ENCODE peak calls at places on chromosomes 1 and 21, in five cellular contexts. One of them, this sample, is unnamed.

GRCh38 chr1:67888208-67888607 is 54.9 kb upstream of the GNG12 start:
- DNase-seq in A673: no peak
- DNase-seq in left lung: no peak
- DNase-seq in CD8-positive, alpha-beta memory T cell: no peak
- DNase-seq in mucosa of descending colon: no peak
- DNase-seq in this sample: peak; percentile 42

GRCh38 chr21:15289896-15290841 is 225.4 kb upstream of the NRIP1 start:
- DNase-seq in A673: peak; percentile 74
- DNase-seq in left lung: peak; percentile 44
- DNase-seq in CD8-positive, alpha-beta memory T cell: no peak
- DNase-seq in mucosa of descending colon: peak; percentile 87
- DNase-seq in this sample: peak; percentile 99

GRCh38 chr1:229011022-229011421 is 259.9 kb upstream of the RAB4A start:
- DNase-seq in A673: no peak
- DNase-seq in left lung: no peak
- DNase-seq in CD8-positive, alpha-beta memory T cell: no peak
- DNase-seq in mucosa of descending colon: no peak
- DNase-seq in this sample: no peak

GRCh38 chr1:24964811-24965570 is 34.9 kb upstream of the RUNX3 start:
- DNase-seq in A673: no peak
- DNase-seq in left lung: peak; percentile 65
- DNase-seq in CD8-positive, alpha-beta memory T cell: peak; percentile 93
- DNase-seq in mucosa of descending colon: peak; percentile 79
- DNase-seq in this sample: no peak

GRCh38 chr1:37561794-37562132 is 5.0 kb downstream of the DNALI1 start:
- DNase-seq in A673: peak; percentile 46
- DNase-seq in left lung: no peak
- DNase-seq in CD8-positive, alpha-beta memory T cell: no peak
- DNase-seq in mucosa of descending colon: no peak
- DNase-seq in this sample: peak; percentile 35

GRCh38 chr1:96256391-96256790 is 465.2 kb upstream of the PTBP2 start:
- DNase-seq in A673: no peak
- DNase-seq in left lung: no peak
- DNase-seq in CD8-positive, alpha-beta memory T cell: no peak
- DNase-seq in mucosa of descending colon: no peak
- DNase-seq in this sample: no peak

GRCh38 chr21:46116846-46117585 is 19.1 kb downstream of the COL6A2 start:
- DNase-seq in A673: no peak
- DNase-seq in left lung: peak; percentile 28
- DNase-seq in CD8-positive, alpha-beta memory T cell: no peak
- DNase-seq in mucosa of descending colon: peak; percentile 17
- DNase-seq in this sample: peak; percentile 14

GRCh38 chr1:244598611-244599010 is 54.3 kb upstream of the DESI2 start:
- DNase-seq in A673: no peak
- DNase-seq in left lung: no peak
- DNase-seq in CD8-positive, alpha-beta memory T cell: no peak
- DNase-seq in mucosa of descending colon: no peak
- DNase-seq in this sample: no peak

GRCh38 chr1:99327357-99327756 is 63.1 kb downstream of the PLPPR4 start:
- DNase-seq in A673: no peak
- DNase-seq in left lung: no peak
- DNase-seq in CD8-positive, alpha-beta memory T cell: no peak
- DNase-seq in mucosa of descending colon: no peak
- DNase-seq in this sample: no peak

GRCh38 chr1:195158091-195158490 is 1450.1 kb downstream of the KCNT2 start:
- DNase-seq in A673: no peak
- DNase-seq in left lung: no peak
- DNase-seq in CD8-positive, alpha-beta memory T cell: no peak
- DNase-seq in mucosa of descending colon: no peak
- DNase-seq in this sample: no peak

GRCh38 chr1:231216515-231216914 is 24.5 kb upstream of the GNPAT start:
- DNase-seq in A673: no peak
- DNase-seq in left lung: no peak
- DNase-seq in CD8-positive, alpha-beta memory T cell: no peak
- DNase-seq in mucosa of descending colon: peak; percentile 72
- DNase-seq in this sample: no peak

GRCh38 chr1:6427445-6428390 is 3.1 kb downstream of the ESPN start:
- DNase-seq in A673: no peak
- DNase-seq in left lung: no peak
- DNase-seq in CD8-positive, alpha-beta memory T cell: no peak
- DNase-seq in mucosa of descending colon: peak; percentile 82
- DNase-seq in this sample: no peak

GRCh38 chr1:57996400-57996799 is 550.1 kb downstream of the OMA1 start:
- DNase-seq in A673: no peak
- DNase-seq in left lung: no peak
- DNase-seq in CD8-positive, alpha-beta memory T cell: no peak
- DNase-seq in mucosa of descending colon: no peak
- DNase-seq in this sample: no peak

GRCh38 chr1:167776151-167776550 is 54.4 kb downstream of the MPZL1 start:
- DNase-seq in A673: no peak
- DNase-seq in left lung: no peak
- DNase-seq in CD8-positive, alpha-beta memory T cell: no peak
- DNase-seq in mucosa of descending colon: no peak
- DNase-seq in this sample: no peak

GRCh38 chr1:66207484-66207883 is 326.5 kb upstream of the SGIP1 start:
- DNase-seq in A673: peak; percentile 35
- DNase-seq in left lung: no peak
- DNase-seq in CD8-positive, alpha-beta memory T cell: no peak
- DNase-seq in mucosa of descending colon: no peak
- DNase-seq in this sample: no peak

GRCh38 chr1:210882414-210883221 is 251.3 kb downstream of the KCNH1 start:
- DNase-seq in A673: no peak
- DNase-seq in left lung: no peak
- DNase-seq in CD8-positive, alpha-beta memory T cell: no peak
- DNase-seq in mucosa of descending colon: no peak
- DNase-seq in this sample: peak; percentile 33

GRCh38 chr1:97006044-97006676 is 284.6 kb downstream of the PTBP2 start:
- DNase-seq in A673: peak; percentile 63
- DNase-seq in left lung: no peak
- DNase-seq in CD8-positive, alpha-beta memory T cell: no peak
- DNase-seq in mucosa of descending colon: no peak
- DNase-seq in this sample: peak; percentile 65

GRCh38 chr21:36696390-36696639 is 2.6 kb upstream of the SIM2 start:
- DNase-seq in A673: no peak
- DNase-seq in left lung: no peak
- DNase-seq in CD8-positive, alpha-beta memory T cell: no peak
- DNase-seq in mucosa of descending colon: no peak
- DNase-seq in this sample: no peak

GRCh38 chr1:203252678-203253077 is 23.2 kb upstream of the CHIT1 start:
- DNase-seq in A673: peak; percentile 61
- DNase-seq in left lung: no peak
- DNase-seq in CD8-positive, alpha-beta memory T cell: no peak
- DNase-seq in mucosa of descending colon: no peak
- DNase-seq in this sample: peak; percentile 84

GRCh38 chr1:62809788-62810187 is 25.9 kb downstream of the ATG4C start:
- DNase-seq in A673: no peak
- DNase-seq in left lung: no peak
- DNase-seq in CD8-positive, alpha-beta memory T cell: no peak
- DNase-seq in mucosa of descending colon: no peak
- DNase-seq in this sample: no peak

GRCh38 chr1:153337980-153338853 is 10.4 kb downstream of the PGLYRP4 start:
- DNase-seq in A673: no peak
- DNase-seq in left lung: no peak
- DNase-seq in CD8-positive, alpha-beta memory T cell: no peak
- DNase-seq in mucosa of descending colon: no peak
- DNase-seq in this sample: no peak

GRCh38 chr1:153342178-153342577 is 6.5 kb downstream of the PGLYRP4 start:
- DNase-seq in A673: no peak
- DNase-seq in left lung: no peak
- DNase-seq in CD8-positive, alpha-beta memory T cell: no peak
- DNase-seq in mucosa of descending colon: no peak
- DNase-seq in this sample: no peak

GRCh38 chr1:153341431-153341934 is 7.2 kb downstream of the PGLYRP4 start:
- DNase-seq in A673: no peak
- DNase-seq in left lung: no peak
- DNase-seq in CD8-positive, alpha-beta memory T cell: no peak
- DNase-seq in mucosa of descending colon: no peak
- DNase-seq in this sample: no peak

GRCh38 chr1:153339802-153340201 is 8.8 kb downstream of the PGLYRP4 start:
- DNase-seq in A673: no peak
- DNase-seq in left lung: no peak
- DNase-seq in CD8-positive, alpha-beta memory T cell: no peak
- DNase-seq in mucosa of descending colon: no peak
- DNase-seq in this sample: no peak

GRCh38 chr1:153340356-153340755 is 8.3 kb downstream of the PGLYRP4 start:
- DNase-seq in A673: no peak
- DNase-seq in left lung: no peak
- DNase-seq in CD8-positive, alpha-beta memory T cell: no peak
- DNase-seq in mucosa of descending colon: no peak
- DNase-seq in this sample: no peak
- H3K4me1 ChIP-seq in A673: no peaks in the 10 kb centered on the region
- H3K4me1 ChIP-seq in left lung: no peaks in the 10 kb centered on the region
- H3K4me1 ChIP-seq in CD8-positive, alpha-beta memory T cell: peaks cover 36% of the 10 kb centered on the region
- H3K4me1 ChIP-seq in mucosa of descending colon: no peaks in the 10 kb centered on the region
- H3K4me1 ChIP-seq in this sample: no peaks in the 10 kb centered on the region

GRCh38 chr1:234458352-234459027 is 20.5 kb downstream of the TARBP1 start:
- DNase-seq in A673: no peak
- DNase-seq in left lung: no peak
- DNase-seq in CD8-positive, alpha-beta memory T cell: no peak
- DNase-seq in mucosa of descending colon: no peak
- DNase-seq in this sample: peak; percentile 9
- H3K4me3 ChIP-seq in A673: no peak overlapping the region
- H3K4me3 ChIP-seq in left lung: no peak overlapping the region
- H3K4me3 ChIP-seq in CD8-positive, alpha-beta memory T cell: no peak overlapping the region
- H3K4me3 ChIP-seq in mucosa of descending colon: no peak overlapping the region
- H3K4me3 ChIP-seq in this sample: no peak overlapping the region

DNA sequence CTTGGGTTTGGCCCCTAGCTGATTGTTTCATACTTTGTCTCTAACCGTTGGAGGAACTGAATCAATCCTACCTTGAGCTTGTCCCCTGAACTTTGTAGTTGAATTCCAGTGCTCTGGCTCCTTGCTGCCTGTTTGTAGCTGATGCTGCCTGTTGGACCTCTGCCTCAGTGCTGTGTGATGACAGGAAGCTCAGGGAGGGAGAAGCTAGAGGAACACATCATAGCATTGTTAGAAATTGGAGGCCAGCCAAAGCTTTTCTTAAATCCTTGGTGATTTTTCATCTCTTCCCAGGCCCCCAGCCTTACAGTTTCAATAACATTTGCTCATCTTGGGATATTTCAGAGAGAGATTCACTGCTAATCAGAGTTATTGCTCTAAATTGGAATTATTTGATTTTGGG is 34.0 kb downstream of the MACF1 start:
- DNase-seq in A673: peak; percentile 77
- DNase-seq in left lung: no peak
- DNase-seq in CD8-positive, alpha-beta memory T cell: no peak
- DNase-seq in mucosa of descending colon: no peak
- DNase-seq in this sample: peak; percentile 53
- H3K36me3 ChIP-seq in A673: no peaks in the 10 kb centered on the region
- H3K36me3 ChIP-seq in left lung: peaks cover 16% of the 10 kb centered on the region
- H3K36me3 ChIP-seq in CD8-positive, alpha-beta memory T cell: peaks cover 6% of the 10 kb centered on the region
- H3K36me3 ChIP-seq in mucosa of descending colon: no peaks in the 10 kb centered on the region
- H3K36me3 ChIP-seq in this sample: peaks cover 3% of the 10 kb centered on the region

DNA sequence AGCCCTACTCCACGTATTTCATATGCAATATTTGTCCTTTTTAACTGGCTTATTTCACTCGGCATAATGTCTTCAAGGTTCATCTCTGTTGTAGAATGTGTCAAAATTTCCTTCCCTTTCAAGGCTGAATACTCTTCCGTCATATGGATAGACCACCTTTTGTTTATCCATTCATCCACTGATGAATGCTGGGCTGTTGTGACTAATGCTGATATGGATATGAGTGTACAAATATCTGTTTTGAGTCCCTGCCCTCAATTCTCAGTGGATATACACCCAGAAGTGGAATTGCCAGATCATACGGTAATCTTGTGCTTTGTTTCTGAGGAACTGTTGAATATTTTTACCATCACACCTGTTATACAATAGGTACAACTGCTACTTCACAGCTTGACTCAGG is 155.2 kb upstream of the IRF2BP2 start:
- DNase-seq in A673: no peak
- DNase-seq in left lung: no peak
- DNase-seq in CD8-positive, alpha-beta memory T cell: no peak
- DNase-seq in mucosa of descending colon: no peak
- DNase-seq in this sample: no peak
- H3K4me1 ChIP-seq in A673: peaks cover 6% of the 10 kb centered on the region
- H3K4me1 ChIP-seq in left lung: no peaks in the 10 kb centered on the region
- H3K4me1 ChIP-seq in CD8-positive, alpha-beta memory T cell: peaks cover 33% of the 10 kb centered on the region
- H3K4me1 ChIP-seq in mucosa of descending colon: peaks cover 9% of the 10 kb centered on the region
- H3K4me1 ChIP-seq in this sample: no peaks in the 10 kb centered on the region

GRCh38 chr1:160522136-160522535 is 919 bp downstream of the SLAMF6 start:
- DNase-seq in A673: no peak
- DNase-seq in left lung: no peak
- DNase-seq in CD8-positive, alpha-beta memory T cell: no peak
- DNase-seq in mucosa of descending colon: no peak
- DNase-seq in this sample: no peak
- H3K4me3 ChIP-seq in A673: no peak overlapping the region
- H3K4me3 ChIP-seq in left lung: no peak overlapping the region
- H3K4me3 ChIP-seq in CD8-positive, alpha-beta memory T cell: peak overlapping the region; percentile 91
- H3K4me3 ChIP-seq in mucosa of descending colon: no peak overlapping the region
- H3K4me3 ChIP-seq in this sample: no peak overlapping the region

DNA sequence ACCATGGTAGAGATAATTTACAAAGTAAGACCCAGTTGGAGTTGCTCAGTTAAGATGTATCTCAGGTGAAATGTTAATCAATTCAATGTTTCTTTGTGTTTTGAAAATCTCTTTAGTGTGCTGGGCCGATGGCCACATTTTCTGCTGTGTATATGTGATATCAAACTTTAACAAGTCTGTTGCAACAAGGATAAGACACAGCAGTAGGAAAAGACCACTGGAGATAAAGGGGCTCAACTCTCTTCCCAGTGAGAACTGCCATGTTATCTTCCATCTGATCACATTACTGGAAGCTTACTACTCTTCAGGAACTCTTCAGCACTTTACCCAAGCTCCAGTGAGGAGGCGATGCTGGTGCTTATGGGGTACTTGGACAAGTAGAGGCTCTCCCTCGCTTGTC is 227.7 kb downstream of the NFIA start:
- DNase-seq in A673: no peak
- DNase-seq in left lung: no peak
- DNase-seq in CD8-positive, alpha-beta memory T cell: no peak
- DNase-seq in mucosa of descending colon: no peak
- DNase-seq in this sample: no peak
- H3K36me3 ChIP-seq in A673: no peaks in the 10 kb centered on the region
- H3K36me3 ChIP-seq in left lung: no peaks in the 10 kb centered on the region
- H3K36me3 ChIP-seq in CD8-positive, alpha-beta memory T cell: no peaks in the 10 kb centered on the region
- H3K36me3 ChIP-seq in mucosa of descending colon: no peaks in the 10 kb centered on the region
- H3K36me3 ChIP-seq in this sample: no peaks in the 10 kb centered on the region

This sample was measured in SJCRH30.